ENCODE peak calls at places on chromosomes 13 and 19, in eight cellular contexts. J, P, K, I, Q, L, V and D are unnamed samples.

GRCh38 chr13:23378009-23378632 is 55.4 kb downstream of the SACS start:
- DNase-seq in L (no peak), I (peak), K (no peak), J (no peak), P (no peak), Q (peak), V (peak), D (peak)

GRCh38 chr13:43448605-43449004 is 338.2 kb downstream of the ENOX1 start:
- DNase-seq in P (no peak), Q (no peak), V (no peak), J (no peak), L (no peak), I (no peak), K (no peak), D (no peak)

GRCh38 chr13:112641456-112641855 is 48.4 kb upstream of the ATP11A start:
- DNase-seq in V (no peak), J (no peak), Q (no peak), L (no peak), K (no peak), P (no peak), I (no peak), D (no peak)

GRCh38 chr13:46172531-46172991 is 9.4 kb downstream of the LCP1 start:
- DNase-seq in K (no peak), V (no peak), I (no peak), J (no peak), Q (no peak), P (no peak), L (peak), D (peak)

GRCh38 chr13:65275838-65276630 is 1954.1 kb downstream of the PCDH9 start:
- DNase-seq in V (no peak), J (no peak), I (no peak), L (no peak), Q (no peak), P (no peak), K (no peak), D (no peak)

GRCh38 chr19:3129112-3129511 is 6.7 kb upstream of the GNA15 start:
- DNase-seq in K (peak), Q (no peak), J (peak), P (no peak), L (no peak), V (peak), I (no peak), D (peak)

GRCh38 chr19:20278342-20278741 is 111.3 kb downstream of the ZNF486 start:
- DNase-seq in I (no peak), J (peak), Q (no peak), V (no peak), L (no peak), P (no peak), K (no peak), D (no peak)

GRCh38 chr13:98581971-98582702 is 5.2 kb upstream of the STK24 start:
- DNase-seq in P (no peak), J (no peak), V (peak), K (peak), Q (no peak), L (no peak), I (no peak), D (no peak)

GRCh38 chr13:111153977-111154332 is 38.8 kb downstream of the ARHGEF7 start:
- DNase-seq in I (peak), K (peak), J (peak), Q (no peak), L (no peak), V (no peak), P (no peak), D (no peak)

GRCh38 chr19:2426661-2427322 is 594 bp downstream of the TIMM13 start:
- DNase-seq in P (peak), Q (no peak), K (peak), J (peak), L (peak), V (peak), I (peak), D (peak)